ENCODE peak calls at places on chromosomes 6 and 20, in six cellular contexts. K is adipocyte; C is lung; Z is uterus; T is CD8-positive, alpha-beta memory T cell; X is left ventricle myocardium inferior. D is an unnamed sample.

GRCh38 chr20:3590164-3590563 is 73.0 kb downstream of the GFRA4 start:
- DNase-seq in K (no peak), C (no peak), Z (no peak), T (no peak), X (no peak), D (no peak)

GRCh38 chr6:28884423-28885148 is 39.2 kb downstream of the TRIM27 start:
- DNase-seq in K (no peak), C (no peak), Z (no peak), T (peak; percentile 91), X (no peak), D (no peak)

GRCh38 chr20:32474009-32474716 is 111.0 kb downstream of the NOL4L start:
- DNase-seq in K (no peak), C (no peak), Z (peak; percentile 52), T (no peak), X (no peak), D (no peak)

GRCh38 chr6:16316741-16317251 is 78.4 kb downstream of the GMPR start:
- DNase-seq in K (peak; percentile 72), C (no peak), Z (no peak), T (peak; percentile 62), X (no peak), D (peak; percentile 72)

GRCh38 chr6:157236040-157236725 is 87.1 kb downstream of the TMEM242 start:
- DNase-seq in K (no peak), C (no peak), Z (no peak), T (no peak), X (no peak), D (no peak)

GRCh38 chr6:145850671-145851070 is 36.1 kb upstream of the FBXO30 start:
- DNase-seq in K (no peak), C (no peak), Z (no peak), T (no peak), X (no peak), D (no peak)

GRCh38 chr6:130756836-130757235 is 70.4 kb upstream of the SMLR1 start:
- DNase-seq in K (no peak), C (no peak), Z (no peak), T (no peak), X (no peak), D (no peak)

GRCh38 chr20:21702553-21703467 is 2.7 kb upstream of the PAX1 start:
- DNase-seq in K (peak; percentile 46), C (peak; percentile 51), Z (peak; percentile 51), T (no peak), X (peak; percentile 43), D (peak; percentile 85)

GRCh38 chr20:2984956-2985661 is 58.3 kb upstream of the GNRH2 start:
- DNase-seq in K (peak; percentile 43), C (no peak), Z (no peak), T (no peak), X (no peak), D (no peak)

GRCh38 chr20:6044102-6044501 is 9.8 kb downstream of the LRRN4 start:
- DNase-seq in K (no peak), C (no peak), Z (no peak), T (no peak), X (no peak), D (no peak)

GRCh38 chr6:8589941-8590676 is 154.8 kb upstream of the SLC35B3 start:
- DNase-seq in K (peak; percentile 17), C (no peak), Z (no peak), T (no peak), X (no peak), D (no peak)

GRCh38 chr20:25061821-25062530 is 4.0 kb upstream of the ACSS1 start:
- DNase-seq in K (no peak), C (no peak), Z (peak; percentile 11), T (no peak), X (no peak), D (no peak)

GRCh38 chr6:47187108-47187507 is 122.6 kb downstream of the TNFRSF21 start:
- DNase-seq in K (no peak), C (no peak), Z (no peak), T (no peak), X (no peak), D (no peak)

GRCh38 chr6:149150999-149151398 is 166.5 kb upstream of the TAB2 start:
- DNase-seq in K (no peak), C (no peak), Z (no peak), T (no peak), X (no peak), D (no peak)

GRCh38 chr20:33803921-33804337 is 7.2 kb upstream of the CHMP4B start:
- DNase-seq in K (peak; percentile 75), C (no peak), Z (no peak), T (no peak), X (no peak), D (no peak)

GRCh38 chr6:148509152-148509571 is 166.5 kb downstream of the SASH1 start:
- DNase-seq in K (peak; percentile 69), C (no peak), Z (no peak), T (no peak), X (no peak), D (no peak)

GRCh38 chr6:137001287-137001976 is 43.3 kb downstream of the IL20RA start:
- DNase-seq in K (no peak), C (no peak), Z (no peak), T (no peak), X (no peak), D (peak; percentile 6)

GRCh38 chr6:41645007-41645618 is 6.8 kb downstream of the MDFI start:
- DNase-seq in K (no peak), C (no peak), Z (no peak), T (no peak), X (no peak), D (no peak)

GRCh38 chr6:107264357-107264831 is 149.1 kb upstream of the BEND3 start:
- DNase-seq in K (peak; percentile 24), C (no peak), Z (no peak), T (no peak), X (no peak), D (no peak)

GRCh38 chr6:33958208-33958862 is 154.5 kb upstream of the MLN start:
- DNase-seq in K (no peak), C (no peak), Z (no peak), T (no peak), X (no peak), D (peak; percentile 53)

GRCh38 chr20:16459019-16459700 is 114.1 kb downstream of the KIF16B start:
- DNase-seq in K (peak; percentile 84), C (no peak), Z (peak; percentile 23), T (no peak), X (no peak), D (no peak)

GRCh38 chr6:107618672-107619071 is 128.8 kb downstream of the SOBP start:
- DNase-seq in K (no peak), C (no peak), Z (no peak), T (peak; percentile 73), X (no peak), D (no peak)

GRCh38 chr6:45478235-45478634 is 100.5 kb upstream of the SUPT3H start:
- DNase-seq in K (peak; percentile 19), C (no peak), Z (no peak), T (no peak), X (no peak), D (no peak)

GRCh38 chr6:45479834-45480696 is 102.3 kb upstream of the SUPT3H start:
- DNase-seq in K (peak; percentile 83), C (no peak), Z (no peak), T (no peak), X (no peak), D (no peak)

GRCh38 chr6:45477278-45477677 is 99.5 kb upstream of the SUPT3H start:
- DNase-seq in K (no peak), C (no peak), Z (no peak), T (no peak), X (no peak), D (no peak)

GRCh38 chr6:45476341-45476740 is 98.6 kb upstream of the SUPT3H start:
- DNase-seq in K (no peak), C (no peak), Z (no peak), T (no peak), X (no peak), D (no peak)

GRCh38 chr6:45477785-45478184 is 100.1 kb upstream of the SUPT3H start:
- DNase-seq in K (no peak), C (no peak), Z (no peak), T (no peak), X (no peak), D (no peak)
- H3K4me1 ChIP-seq in K (peaks cover 31% of the 10 kb centered on the region), C (peaks cover 2% of the 10 kb centered on the region), Z (no peaks in the 10 kb centered on the region), T (peaks cover 6% of the 10 kb centered on the region), X (no peaks in the 10 kb centered on the region), D (no peaks in the 10 kb centered on the region)

GRCh38 chr6:7085911-7086310 is 21.9 kb upstream of the RREB1 start:
- DNase-seq in K (no peak), C (peak; percentile 35), Z (peak; percentile 23), T (no peak), X (peak; percentile 30), D (no peak)
- H3K4me1 ChIP-seq in K (peaks cover 17% of the 10 kb centered on the region), C (peaks cover 2% of the 10 kb centered on the region), Z (no peaks in the 10 kb centered on the region), T (peaks cover 26% of the 10 kb centered on the region), X (peaks cover 7% of the 10 kb centered on the region), D (peaks cover 25% of the 10 kb centered on the region)

GRCh38 chr20:17595846-17596245 is 26.0 kb downstream of the DSTN start:
- DNase-seq in K (no peak), C (no peak), Z (no peak), T (no peak), X (no peak), D (no peak)

GRCh38 chr20:17594443-17594842 is 24.6 kb downstream of the DSTN start:
- DNase-seq in K (peak; percentile 53), C (peak; percentile 80), Z (no peak), T (no peak), X (no peak), D (no peak)

GRCh38 chr20:17598013-17598550 is 28.2 kb downstream of the DSTN start:
- DNase-seq in K (no peak), C (no peak), Z (no peak), T (no peak), X (no peak), D (no peak)

GRCh38 chr20:17590245-17590644 is 20.4 kb downstream of the DSTN start:
- DNase-seq in K (peak; percentile 32), C (no peak), Z (no peak), T (no peak), X (no peak), D (no peak)

GRCh38 chr20:17593902-17594301 is 24.0 kb downstream of the DSTN start:
- DNase-seq in K (no peak), C (no peak), Z (no peak), T (no peak), X (no peak), D (no peak)
- H3K4me1 ChIP-seq in K (peaks cover 58% of the 10 kb centered on the region), C (peaks cover 4% of the 10 kb centered on the region), Z (peaks cover 4% of the 10 kb centered on the region), T (no peaks in the 10 kb centered on the region), X (peaks cover 98% of the 10 kb centered on the region), D (no peaks in the 10 kb centered on the region)

GRCh38 chr6:3742426-3743344 is 8.8 kb downstream of the PXDC1 start:
- DNase-seq in K (peak; percentile 91), C (peak; percentile 92), Z (peak; percentile 87), T (peak; percentile 73), X (peak; percentile 86), D (peak; percentile 57)

GRCh38 chr6:3741477-3741871 is 10.0 kb downstream of the PXDC1 start:
- DNase-seq in K (no peak), C (no peak), Z (no peak), T (no peak), X (no peak), D (no peak)

GRCh38 chr6:3740551-3741476 is 10.7 kb downstream of the PXDC1 start:
- DNase-seq in K (no peak), C (no peak), Z (no peak), T (no peak), X (no peak), D (no peak)

GRCh38 chr6:3743541-3743940 is 8.0 kb downstream of the PXDC1 start:
- DNase-seq in K (no peak), C (no peak), Z (no peak), T (no peak), X (no peak), D (no peak)

DNA sequence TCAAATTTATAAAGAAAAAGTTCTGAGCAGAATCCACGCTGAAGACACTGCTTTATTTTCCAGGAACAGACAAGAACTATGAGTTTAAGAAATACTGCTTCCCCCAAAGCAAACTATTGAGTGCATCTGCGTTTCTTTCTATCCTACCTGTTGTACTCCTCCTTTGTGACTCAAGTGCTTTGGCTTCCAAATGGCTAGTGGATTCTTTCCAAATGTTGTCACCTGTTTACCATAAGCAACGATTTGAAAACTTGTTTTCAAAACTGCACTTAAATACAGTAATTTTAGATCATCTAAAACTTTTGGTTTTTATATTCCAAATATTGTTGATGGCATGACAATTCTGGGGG is 9.5 kb downstream of the PXDC1 start:
- DNase-seq in K (no peak), C (no peak), Z (no peak), T (no peak), X (no peak), D (no peak)
- H3K4me1 ChIP-seq in K (peaks cover 99% of the 10 kb centered on the region), C (peaks cover 24% of the 10 kb centered on the region), Z (peaks cover 38% of the 10 kb centered on the region), T (peaks cover 6% of the 10 kb centered on the region), X (peaks cover 98% of the 10 kb centered on the region), D (peaks cover 10% of the 10 kb centered on the region)

D was measured in HAP-1.